ENCODE peak calls at places on chromosome 2, in six cellular contexts. B is left ventricle myocardium inferior, V is heart right ventricle, A is lower lobe of right lung, J is HepG2, M is left lung. W is an unnamed sample.
A peak's percentile ranks its signal among the peaks of the same experiment; 100 is the strongest.

GRCh38 chr2:43233218-43234212 is 7.1 kb upstream of the ZFP36L2 start:
- DNase-seq in B (no peak), V (no peak), A (no peak), J (no peak), M (no peak), W (no peak)

GRCh38 chr2:41963661-41964525 is 83.9 kb upstream of the PKDCC start:
- DNase-seq in B (peak; percentile 65), V (peak; percentile 59), A (no peak), J (peak; percentile 32), M (no peak), W (peak; percentile 91)

GRCh38 chr2:70367722-70368323 is 66.0 kb upstream of the FAM136A start:
- DNase-seq in B (no peak), V (no peak), A (no peak), J (no peak), M (no peak), W (no peak)

GRCh38 chr2:11343626-11344341 is 652 bp downstream of the ROCK2 start:
- DNase-seq in B (peak; percentile 58), V (peak; percentile 62), A (peak; percentile 66), J (peak; percentile 85), M (peak; percentile 61), W (peak; percentile 76)

GRCh38 chr2:164843346-164843841 is 1.8 kb upstream of the COBLL1 start:
- DNase-seq in B (no peak), V (no peak), A (no peak), J (peak; percentile 42), M (no peak), W (peak; percentile 43)

GRCh38 chr2:232779935-232780334 is 3.6 kb upstream of the KCNJ13 start:
- DNase-seq in B (no peak), V (no peak), A (no peak), J (no peak), M (no peak), W (no peak)

GRCh38 chr2:67649331-67650071 is 252.4 kb downstream of the ETAA1 start:
- DNase-seq in B (peak; percentile 29), V (peak; percentile 41), A (no peak), J (no peak), M (peak; percentile 34), W (no peak)

GRCh38 chr2:62704654-62705006 is 883 bp upstream of the EHBP1 start:
- DNase-seq in B (no peak), V (no peak), A (no peak), J (no peak), M (no peak), W (no peak)

GRCh38 chr2:179745615-179746263 is 115.7 kb downstream of the ZNF385B start:
- DNase-seq in B (no peak), V (no peak), A (peak; percentile 52), J (no peak), M (peak; percentile 44), W (no peak)

DNA sequence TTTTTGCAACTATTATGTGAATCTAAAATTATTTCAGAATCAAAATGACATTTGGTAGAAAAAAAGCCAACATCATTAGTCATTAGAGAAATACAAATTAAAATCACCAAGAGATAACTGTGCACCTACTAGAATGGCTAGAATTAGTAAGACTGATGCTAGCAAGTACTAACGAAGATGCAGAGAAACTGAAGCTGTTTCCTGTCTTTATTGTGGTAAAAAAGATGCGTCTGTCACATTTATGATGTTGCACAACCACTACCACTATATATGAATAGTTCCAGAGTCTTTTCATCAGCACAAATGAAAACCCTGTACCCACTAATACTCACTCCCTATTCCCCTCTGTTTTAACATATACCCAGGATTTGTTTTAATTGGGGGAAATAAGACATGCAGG is 16.7 kb upstream of the TWIST2 start:
- DNase-seq in B (no peak), V (no peak), A (no peak), J (no peak), M (no peak), W (no peak)
- H3K27me3 ChIP-seq in B (peaks cover 54% of the 10 kb centered on the region), V (peaks cover 17% of the 10 kb centered on the region), A (no peaks in the 10 kb centered on the region), J (peaks cover 33% of the 10 kb centered on the region), M (no peaks in the 10 kb centered on the region), W (no peaks in the 10 kb centered on the region)

DNA sequence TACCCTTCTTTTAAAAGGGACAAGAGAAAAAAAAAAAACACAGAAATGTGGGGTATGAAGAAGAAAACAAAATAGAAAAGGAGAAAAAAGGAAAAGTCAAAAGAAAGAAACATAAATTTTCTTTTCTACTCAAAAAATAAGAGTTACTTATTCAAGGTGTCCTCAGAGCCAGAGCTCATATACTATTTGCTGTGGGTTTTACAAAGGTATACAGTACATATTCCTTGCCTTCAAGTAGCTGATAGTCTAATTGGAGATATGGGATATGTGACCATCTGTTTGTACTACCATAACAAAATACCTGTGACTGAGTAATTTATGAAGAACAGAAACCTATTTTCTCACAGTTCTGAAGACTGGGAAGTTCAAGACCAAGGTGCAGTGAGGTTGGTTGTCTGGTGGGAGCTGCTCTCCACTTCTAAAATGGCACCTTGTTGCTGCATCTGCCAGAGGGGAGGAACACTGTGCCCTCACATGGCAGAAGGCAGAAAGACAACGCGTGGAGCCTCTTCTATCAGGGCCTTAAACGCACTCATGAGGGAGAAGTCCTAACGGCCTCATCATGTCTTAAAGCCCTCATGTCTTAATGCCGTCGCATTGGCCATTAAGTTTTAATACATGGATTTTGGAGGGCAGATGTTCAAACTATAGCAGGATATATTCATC is 33.9 kb downstream of the NBAS start:
- DNase-seq in B (no peak), V (no peak), A (no peak), J (peak; percentile 15), M (no peak), W (peak; percentile 12)
- TF ChIP-seq CTCF in B (no peak), V (no peak), A (no peak), J (peak; percentile 46), M (no peak), W (no peak)

GRCh38 chr2:230631470-230631869 is 81.2 kb upstream of the CAB39 start:
- DNase-seq in B (no peak), V (no peak), A (no peak), J (no peak), M (no peak), W (no peak)

GRCh38 chr2:230627806-230628724 is 84.6 kb upstream of the CAB39 start:
- DNase-seq in B (no peak), V (no peak), A (no peak), J (peak; percentile 44), M (peak; percentile 55), W (no peak)
- H3K27me3 ChIP-seq in B (no peaks in the 10 kb centered on the region), V (no peaks in the 10 kb centered on the region), A (no peaks in the 10 kb centered on the region), J (no peaks in the 10 kb centered on the region), M (no peaks in the 10 kb centered on the region), W (no peaks in the 10 kb centered on the region)

DNA sequence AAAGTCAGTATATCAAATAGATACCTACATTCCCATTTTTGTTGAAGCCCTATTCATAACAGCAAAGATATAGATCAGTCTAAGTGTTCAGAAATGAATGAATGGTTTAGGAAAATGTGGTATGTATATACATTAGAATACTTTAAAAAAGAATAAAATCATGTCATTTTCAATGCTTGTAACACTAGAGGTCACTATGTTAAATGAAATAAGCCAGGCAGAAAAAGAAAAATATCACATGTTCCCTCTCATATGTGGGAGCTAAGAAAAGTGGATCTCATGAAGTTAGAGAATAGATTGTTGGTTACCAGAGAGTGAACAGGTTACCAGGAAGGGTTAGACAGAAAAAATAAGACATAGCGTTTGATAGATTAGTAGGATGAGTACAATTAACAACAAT is 1111.0 kb upstream of the SLC39A10 start:
- DNase-seq in B (no peak), V (no peak), A (no peak), J (peak; percentile 4), M (no peak), W (no peak)
- TF ChIP-seq CTCF in B (no peak), V (peak; percentile 13), A (no peak), J (no peak), M (no peak), W (peak; percentile 9)

GRCh38 chr2:85756195-85756594 is 2.4 kb downstream of the ATOH8 start:
- DNase-seq in B (peak; percentile 12), V (no peak), A (no peak), J (no peak), M (no peak), W (no peak)

GRCh38 chr2:85753035-85753524 is 711 bp upstream of the ATOH8 start:
- DNase-seq in B (no peak), V (no peak), A (no peak), J (no peak), M (no peak), W (no peak)

GRCh38 chr2:85755122-85756027 is 1.6 kb downstream of the ATOH8 start:
- DNase-seq in B (peak; percentile 17), V (no peak), A (no peak), J (no peak), M (no peak), W (no peak)

GRCh38 chr2:85753525-85754312 is at the start of gene ATOH8:
- DNase-seq in B (peak; percentile 84), V (peak; percentile 82), A (peak; percentile 90), J (peak; percentile 67), M (peak; percentile 81), W (peak; percentile 54)

DNA sequence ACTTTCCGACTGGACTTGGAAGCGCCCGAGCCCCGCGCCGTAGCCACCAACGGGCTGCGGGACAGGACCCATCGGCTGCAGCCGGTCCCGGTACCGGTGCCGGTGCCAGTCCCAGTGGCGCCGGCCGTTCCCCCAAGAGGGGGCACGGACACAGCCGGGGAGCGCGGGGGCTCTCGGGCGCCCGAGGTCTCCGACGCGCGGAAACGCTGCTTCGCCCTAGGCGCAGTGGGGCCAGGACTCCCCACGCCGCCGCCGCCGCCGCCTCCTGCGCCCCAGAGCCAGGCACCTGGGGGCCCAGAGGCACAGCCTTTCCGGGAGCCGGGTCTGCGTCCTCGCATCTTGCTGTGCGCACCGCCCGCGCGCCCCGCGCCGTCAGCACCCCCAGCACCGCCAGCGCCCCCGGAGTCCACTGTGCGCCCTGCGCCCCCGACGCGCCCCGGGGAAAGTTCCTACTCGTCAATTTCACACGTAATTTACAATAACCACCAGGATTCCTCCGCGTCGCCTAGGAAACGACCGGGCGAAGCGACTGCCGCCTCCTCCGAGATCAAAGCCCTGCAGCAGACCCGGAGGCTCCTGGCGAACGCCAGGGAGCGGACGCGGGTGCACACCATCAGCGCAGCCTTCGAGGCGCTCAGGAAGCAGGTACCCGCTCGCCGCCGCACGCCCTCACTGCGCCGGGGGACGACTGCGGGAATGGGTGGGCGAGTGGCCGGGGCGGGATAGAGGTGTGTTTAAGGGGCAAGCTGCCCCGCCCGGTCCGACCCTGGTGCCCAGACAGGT is 713 bp downstream of the ATOH8 start:
- DNase-seq in B (peak; percentile 29), V (peak; percentile 45), A (peak; percentile 69), J (peak; percentile 77), M (no peak), W (peak; percentile 51)
- H3K27me3 ChIP-seq in B (no peaks in the 10 kb centered on the region), V (no peaks in the 10 kb centered on the region), A (peaks cover 11% of the 10 kb centered on the region), J (peaks cover 51% of the 10 kb centered on the region), M (no peaks in the 10 kb centered on the region), W (peaks cover 6% of the 10 kb centered on the region)

DNA sequence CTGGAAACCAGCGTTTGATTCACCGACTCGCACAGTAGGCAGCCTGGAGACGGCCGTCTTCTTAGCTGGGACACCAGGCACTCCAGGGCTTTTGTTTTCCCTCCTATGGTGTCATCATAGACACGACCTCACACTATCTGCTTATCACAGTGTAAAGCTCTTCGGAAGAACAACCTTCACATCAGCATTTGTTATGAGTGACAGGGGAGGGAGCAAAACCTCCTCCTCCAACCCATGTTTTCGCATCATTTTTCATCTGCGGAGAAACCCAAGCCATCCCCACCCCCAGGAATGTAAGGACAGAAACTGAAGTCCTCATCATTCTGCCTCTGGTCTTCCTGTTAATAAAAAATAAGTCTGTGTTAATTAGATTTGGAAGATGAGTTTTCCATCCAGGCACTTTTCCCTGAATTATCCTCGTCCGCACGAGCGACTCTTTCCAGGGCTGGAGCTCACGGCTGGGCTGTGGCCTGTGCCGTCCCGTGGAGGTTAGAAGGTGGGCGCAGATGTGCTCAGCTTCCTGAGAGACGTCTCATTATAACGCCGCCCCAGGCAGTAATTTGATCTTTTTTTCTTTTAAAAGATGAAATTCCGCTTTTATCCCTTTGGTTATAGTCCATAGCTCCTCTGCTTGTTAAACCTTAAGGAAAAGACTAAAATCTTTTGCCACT is 101.6 kb upstream of the TMEM18 start:
- DNase-seq in B (no peak), V (no peak), A (no peak), J (no peak), M (no peak), W (no peak)
- TF ChIP-seq CTCF in B (no peak), V (no peak), A (no peak), J (no peak), M (no peak), W (no peak)

W was measured in Caco-2.